ENCODE peak calls at places on chromosomes 7 and 10, in seven cellular contexts. X is HT-29; Y is stimulated activated CD4-positive, alpha-beta T cell treated with anti-CD3 and anti-CD28 coated beads, Interleukin-12 subunit alpha, Interleukin-12 subunit beta, amount 100 ng/mL, for 48 hours; H is AG20443; P is AG04450; K is HEK293T; Z is activated naive CD8-positive, alpha-beta T cell treated with anti-CD3 and anti-CD28 coated beads, Interleukin-2, amount 10 ng/mL, durations not matched to agents 7 days and 5 days. N is an unnamed sample.

GRCh38 chr7:52685351-52685750 is 350.1 kb upstream of the POM121L12 start:
- DNase-seq in X (no peak), H (no peak), Y (no peak), K (no peak), Z (no peak), P (no peak), N (no peak)

GRCh38 chr10:34956756-34957155 is 133.4 kb downstream of the CUL2 start:
- DNase-seq in Y (no peak), X (no peak), K (no peak), P (no peak), Z (no peak), H (no peak), N (no peak)

GRCh38 chr10:132248455-132249231 is 59.1 kb downstream of the STK32C start:
- DNase-seq in H (peak), Y (no peak), X (peak), Z (peak), K (peak), P (no peak), N (no peak)

GRCh38 chr7:27172823-27173411 is 1.2 kb downstream of the HOXA10 start:
- DNase-seq in Y (no peak), X (no peak), Z (no peak), K (no peak), H (peak), P (no peak), N (peak)

GRCh38 chr7:133654547-133654946 is 401.7 kb downstream of the EXOC4 start:
- DNase-seq in Z (no peak), H (no peak), X (no peak), P (no peak), Y (no peak), K (no peak), N (no peak)

GRCh38 chr7:38310601-38311057 is 37.2 kb upstream of the TARP start:
- DNase-seq in Y (no peak), X (no peak), Z (no peak), H (no peak), P (no peak), K (no peak), N (peak)

GRCh38 chr10:70130878-70131559 is 1.6 kb downstream of the AIFM2 start:
- DNase-seq in H (peak), Y (no peak), Z (peak), K (no peak), X (peak), P (no peak), N (no peak)

GRCh38 chr7:24010495-24010894 is 273.5 kb upstream of the NPY start:
- DNase-seq in Y (no peak), K (no peak), H (no peak), P (no peak), X (no peak), Z (no peak), N (no peak)

GRCh38 chr7:158728911-158729645 is 24.5 kb upstream of the NCAPG2 start:
- DNase-seq in H (no peak), K (no peak), P (no peak), Y (no peak), X (no peak), Z (no peak), N (no peak)

GRCh38 chr7:42843209-42843800 is 68.6 kb downstream of the C7orf25 start:
- DNase-seq in H (peak), K (peak), P (no peak), X (peak), Y (no peak), Z (no peak), N (no peak)

GRCh38 chr10:84546609-84547008 is 218.2 kb downstream of the CCSER2 start:
- DNase-seq in K (no peak), X (no peak), Z (no peak), P (no peak), H (no peak), Y (no peak), N (no peak)

GRCh38 chr7:151008511-151009323 is 15.6 kb downstream of the ATG9B start:
- DNase-seq in K (peak), Y (peak), P (no peak), X (peak), H (peak), Z (peak), N (peak)

GRCh38 chr10:95172851-95173250 is 21.2 kb upstream of the ACSM6 start:
- DNase-seq in H (no peak), K (no peak), Y (no peak), P (no peak), X (no peak), Z (no peak), N (no peak)

GRCh38 chr7:140506788-140507464 is 27.6 kb upstream of the MKRN1 start:
- DNase-seq in K (peak), H (peak), Y (no peak), P (peak), Z (no peak), X (no peak), N (peak)

GRCh38 chr10:133156674-133157579 is 3.1 kb upstream of the KNDC1 start:
- DNase-seq in Z (no peak), K (no peak), X (no peak), Y (no peak), P (no peak), H (no peak), N (no peak)

GRCh38 chr10:115856580-115856979 is 416.4 kb downstream of the GFRA1 start:
- DNase-seq in X (no peak), H (no peak), Y (no peak), P (no peak), K (no peak), Z (no peak), N (peak)

GRCh38 chr10:11300563-11300962 is 282.9 kb downstream of the CELF2 start:
- DNase-seq in K (no peak), Z (no peak), P (no peak), H (no peak), X (no peak), Y (no peak), N (no peak)

GRCh38 chr7:105187302-105188169 is 173.5 kb downstream of the KMT2E start:
- DNase-seq in Y (no peak), Z (no peak), X (no peak), K (no peak), P (no peak), H (no peak), N (no peak)

GRCh38 chr7:151006590-151007300 is 15.9 kb downstream of the NOS3 start:
- DNase-seq in K (no peak), P (no peak), H (no peak), X (no peak), Y (no peak), Z (no peak), N (no peak)

GRCh38 chr10:123774075-123774742 is 108.1 kb downstream of the GPR26 start:
- DNase-seq in H (no peak), P (no peak), X (no peak), Y (no peak), K (no peak), Z (no peak), N (no peak)

GRCh38 chr10:16436367-16436757 is 448 bp upstream of the PTER start:
- DNase-seq in X (no peak), H (no peak), K (peak), Z (peak), P (no peak), Y (no peak), N (no peak)

GRCh38 chr7:50315739-50316671 is 11.5 kb downstream of the IKZF1 start:
- DNase-seq in H (no peak), X (no peak), P (no peak), Y (no peak), K (no peak), Z (peak), N (no peak)

GRCh38 chr7:41058986-41059741 is 643.7 kb downstream of the INHBA start:
- DNase-seq in H (no peak), Z (no peak), K (no peak), P (no peak), X (peak), Y (no peak), N (no peak)

GRCh38 chr10:87674963-87675362 is 15.3 kb downstream of the PAPSS2 start:
- DNase-seq in Y (no peak), P (no peak), K (no peak), H (no peak), X (no peak), Z (no peak), N (no peak)

GRCh38 chr7:152743600-152743999 is 16.0 kb upstream of the ACTR3B start:
- DNase-seq in Z (no peak), H (no peak), Y (no peak), X (no peak), K (no peak), P (no peak), N (no peak)

GRCh38 chr7:37297546-37297945 is 151.1 kb downstream of the ELMO1 start:
- DNase-seq in X (no peak), Z (no peak), Y (no peak), H (no peak), P (no peak), K (no peak), N (no peak)

GRCh38 chr7:101386558-101387199 is 24.0 kb downstream of the COL26A1 start:
- DNase-seq in Z (no peak), H (peak), Y (no peak), K (peak), P (no peak), X (no peak), N (no peak)

GRCh38 chr10:71880425-71881306 is 29.6 kb upstream of the PSAP start:
- DNase-seq in P (no peak), Z (no peak), H (no peak), Y (no peak), K (no peak), X (no peak), N (no peak)

GRCh38 chr10:17665742-17666141 is 21.8 kb downstream of the STAM start:
- DNase-seq in Y (no peak), X (no peak), Z (no peak), K (no peak), P (peak), H (peak), N (no peak)

GRCh38 chr10:45224219-45224841 is 91.1 kb downstream of the OR13A1 start:
- DNase-seq in Y (no peak), Z (no peak), P (no peak), K (no peak), X (no peak), H (no peak), N (no peak)

GRCh38 chr7:8362723-8363369 is 70.6 kb upstream of the NXPH1 start:
- DNase-seq in H (no peak), X (no peak), P (no peak), Z (no peak), K (no peak), Y (no peak), N (no peak)

GRCh38 chr10:103822795-103823194 is 32.6 kb downstream of the SH3PXD2A start:
- DNase-seq in K (no peak), X (no peak), Y (no peak), P (no peak), Z (no peak), H (no peak), N (no peak)

N was measured in ureter.